ENCODE peak calls at places on chromosome 18, in five cellular contexts. C, R, Y, J and E are unnamed samples.

GRCh38 chr18:76386071-76386470 is 109.0 kb downstream of the ZNF516 start:
- DNase-seq in C (no peak), R (no peak), Y (no peak), J (no peak), E (no peak)

GRCh38 chr18:67875057-67875456 is 358.5 kb upstream of the DSEL start:
- DNase-seq in C (no peak), R (no peak), Y (no peak), J (no peak), E (no peak)

GRCh38 chr18:3350566-3351527 is 88.9 kb downstream of the MYL12B start:
- DNase-seq in C (no peak), R (no peak), Y (no peak), J (no peak), E (no peak)

GRCh38 chr18:8685914-8686216 is 19.5 kb upstream of the MTCL1 start:
- DNase-seq in C (no peak), R (no peak), Y (no peak), J (no peak), E (no peak)

GRCh38 chr18:5627756-5628511 is 84.1 kb upstream of the EPB41L3 start:
- DNase-seq in C (no peak), R (no peak), Y (no peak), J (no peak), E (no peak)

GRCh38 chr18:52222211-52222610 is 117.8 kb upstream of the DCC start:
- DNase-seq in C (no peak), R (no peak), Y (no peak), J (no peak), E (no peak)

GRCh38 chr18:51191139-51191717 is 6.3 kb downstream of the MEX3C start:
- DNase-seq in C (no peak), R (peak; percentile 43), Y (no peak), J (peak; percentile 45), E (no peak)

GRCh38 chr18:30328839-30329238 is 713.7 kb downstream of the DSC3 start:
- DNase-seq in C (no peak), R (no peak), Y (no peak), J (no peak), E (no peak)

GRCh38 chr18:48072428-48073204 is 142.2 kb upstream of the SMAD2 start:
- DNase-seq in C (peak; percentile 89), R (no peak), Y (no peak), J (no peak), E (no peak)

GRCh38 chr18:63132819-63133200 is 186.8 kb downstream of the BCL2 start:
- DNase-seq in C (peak; percentile 67), R (no peak), Y (no peak), J (no peak), E (no peak)

GRCh38 chr18:35456181-35456850 is 41.4 kb downstream of the INO80C start:
- DNase-seq in C (no peak), R (no peak), Y (no peak), J (no peak), E (peak; percentile 36)

GRCh38 chr18:33495278-33495677 is 54.8 kb upstream of the CCDC178 start:
- DNase-seq in C (no peak), R (no peak), Y (no peak), J (no peak), E (peak; percentile 75)

GRCh38 chr18:45733535-45733934 is 9.6 kb downstream of the SLC14A1 start:
- DNase-seq in C (no peak), R (no peak), Y (no peak), J (no peak), E (no peak)

GRCh38 chr18:50727721-50728470 is 91.9 kb downstream of the MRO start:
- DNase-seq in C (no peak), R (no peak), Y (no peak), J (no peak), E (no peak)

GRCh38 chr18:23779696-23780303 is 90.5 kb downstream of the LAMA3 start:
- DNase-seq in C (no peak), R (no peak), Y (no peak), J (no peak), E (peak; percentile 46)

GRCh38 chr18:69569133-69569532 is 168.4 kb downstream of the DOK6 start:
- DNase-seq in C (no peak), R (no peak), Y (no peak), J (no peak), E (no peak)

GRCh38 chr18:6759579-6759978 is 30.1 kb downstream of the ARHGAP28 start:
- DNase-seq in C (no peak), R (no peak), Y (no peak), J (no peak), E (no peak)

GRCh38 chr18:48028081-48028480 is 97.6 kb upstream of the SMAD2 start:
- DNase-seq in C (no peak), R (no peak), Y (no peak), J (no peak), E (no peak)

GRCh38 chr18:50424877-50425690 is 50.2 kb downstream of the SKA1 start:
- DNase-seq in C (no peak), R (no peak), Y (no peak), J (no peak), E (peak; percentile 64)

GRCh38 chr18:48719988-48720654 is 181.3 kb downstream of the CTIF start:
- DNase-seq in C (no peak), R (no peak), Y (no peak), J (no peak), E (peak; percentile 47)

GRCh38 chr18:79200546-79201268 is 131.5 kb downstream of the ATP9B start:
- DNase-seq in C (no peak), R (no peak), Y (peak; percentile 31), J (peak; percentile 37), E (peak; percentile 7)

GRCh38 chr18:22563098-22563707 is 145.5 kb upstream of the CTAGE1 start:
- DNase-seq in C (no peak), R (no peak), Y (no peak), J (no peak), E (peak; percentile 72)

GRCh38 chr18:2529154-2529553 is 42.2 kb downstream of the METTL4 start:
- DNase-seq in C (no peak), R (no peak), Y (no peak), J (no peak), E (no peak)

GRCh38 chr18:69934866-69935265 is 12.8 kb downstream of the CD226 start:
- DNase-seq in C (no peak), R (no peak), Y (no peak), J (no peak), E (no peak)

GRCh38 chr18:77039196-77040140 is 93.1 kb downstream of the MBP start:
- DNase-seq in C (no peak), R (no peak), Y (no peak), J (no peak), E (no peak)

GRCh38 chr18:50637961-50638622 is 78.2 kb downstream of the MAPK4 start:
- DNase-seq in C (no peak), R (no peak), Y (no peak), J (no peak), E (no peak)